ENCODE peak calls at places on chromosomes 3 and 15, in nine cellular contexts. P is endodermal cell; I is naive thymus-derived CD4-positive, alpha-beta T cell; K is colonic mucosa; L is pancreas; R is hepatocyte; O is heart left ventricle; X is HCT116; D is right cardiac atrium. Z is an unnamed sample. For H3K4me1, the result is how much of the 10 kb centered on the place peaks cover.

GRCh38 chr3:79602385-79602784 is 165.4 kb downstream of the ROBO1 start:
- DNase-seq in P (no peak), I (no peak), K (no peak), L (no peak), R (no peak), O (no peak), X (no peak), D (no peak), Z (no peak)

GRCh38 chr15:100694381-100695012 is 92.1 kb downstream of the ASB7 start:
- DNase-seq in P (no peak), I (no peak), K (peak), L (no peak), R (no peak), O (no peak), X (no peak), D (no peak), Z (no peak)

GRCh38 chr15:94924971-94925593 is 693.7 kb downstream of the MCTP2 start:
- DNase-seq in P (no peak), I (no peak), K (no peak), L (no peak), R (no peak), O (no peak), X (no peak), D (peak), Z (no peak)

GRCh38 chr3:189853906-189854305 is 222.7 kb downstream of the TP63 start:
- DNase-seq in P (no peak), I (no peak), K (no peak), L (no peak), R (no peak), O (no peak), X (no peak), D (no peak), Z (no peak)

GRCh38 chr3:50304601-50305000 is 1.2 kb upstream of the HYAL1 start:
- DNase-seq in P (peak), I (no peak), K (no peak), L (no peak), R (no peak), O (no peak), X (no peak), D (no peak), Z (no peak)

GRCh38 chr15:81529444-81529950 is 155.5 kb upstream of the TMC3 start:
- DNase-seq in P (no peak), I (no peak), K (no peak), L (no peak), R (no peak), O (no peak), X (no peak), D (no peak), Z (no peak)

GRCh38 chr3:188546835-188547670 is 393.1 kb downstream of the LPP start:
- DNase-seq in P (no peak), I (no peak), K (no peak), L (no peak), R (peak), O (no peak), X (no peak), D (no peak), Z (no peak)

GRCh38 chr3:109597438-109597837 is 260.1 kb upstream of the DPPA4 start:
- DNase-seq in P (no peak), I (no peak), K (no peak), L (no peak), R (no peak), O (no peak), X (no peak), D (no peak), Z (no peak)

GRCh38 chr3:147939425-147940196 is 530.4 kb downstream of the ZIC1 start:
- DNase-seq in P (no peak), I (no peak), K (no peak), L (no peak), R (no peak), O (no peak), X (no peak), D (no peak), Z (no peak)

GRCh38 chr3:16178628-16178988 is 4.1 kb downstream of the GALNT15 start:
- DNase-seq in P (no peak), I (no peak), K (no peak), L (no peak), R (no peak), O (no peak), X (no peak), D (no peak), Z (no peak)

GRCh38 chr3:32848215-32848614 is 30.4 kb downstream of the TRIM71 start:
- DNase-seq in P (no peak), I (no peak), K (no peak), L (no peak), R (peak), O (no peak), X (no peak), D (no peak), Z (no peak)

GRCh38 chr15:66862111-66862815 is 160.2 kb downstream of the SMAD6 start:
- DNase-seq in P (peak), I (no peak), K (peak), L (no peak), R (no peak), O (no peak), X (no peak), D (no peak), Z (no peak)

GRCh38 chr3:127680146-127680661 is 7.5 kb downstream of the ABTB1 start:
- DNase-seq in P (peak), I (no peak), K (no peak), L (no peak), R (no peak), O (peak), X (no peak), D (no peak), Z (no peak)

GRCh38 chr15:84833447-84833846 is 16.3 kb downstream of the ALPK3 start:
- DNase-seq in P (peak), I (no peak), K (no peak), L (no peak), R (peak), O (no peak), X (no peak), D (no peak), Z (no peak)

GRCh38 chr15:44801797-44802196 is 65.5 kb downstream of the TRIM69 start:
- DNase-seq in P (no peak), I (no peak), K (no peak), L (no peak), R (no peak), O (no peak), X (no peak), D (no peak), Z (no peak)

GRCh38 chr3:177569823-177570657 is 372.8 kb upstream of the TBL1XR1 start:
- DNase-seq in P (no peak), I (no peak), K (no peak), L (no peak), R (no peak), O (no peak), X (no peak), D (no peak), Z (no peak)

GRCh38 chr3:58994746-58995330 is 55.0 kb downstream of the CFAP20DC start:
- DNase-seq in P (peak), I (peak), K (peak), L (peak), R (peak), O (no peak), X (peak), D (no peak), Z (no peak)

GRCh38 chr15:52653451-52653964 is 25.7 kb downstream of the ATOSA start:
- DNase-seq in P (no peak), I (no peak), K (no peak), L (no peak), R (peak), O (no peak), X (no peak), D (no peak), Z (no peak)

GRCh38 chr3:9067352-9067975 is 104.2 kb upstream of the RAD18 start:
- DNase-seq in P (peak), I (no peak), K (peak), L (peak), R (peak), O (peak), X (peak), D (peak), Z (peak)

GRCh38 chr15:77589839-77590238 is 42.9 kb downstream of the LINGO1 start:
- DNase-seq in P (no peak), I (no peak), K (no peak), L (peak), R (no peak), O (peak), X (no peak), D (peak), Z (no peak)

GRCh38 chr15:72474466-72474911 is 359 bp downstream of the ARIH1 start:
- DNase-seq in P (no peak), I (no peak), K (no peak), L (no peak), R (no peak), O (no peak), X (no peak), D (no peak), Z (no peak)

GRCh38 chr3:168047190-168047795 is 48.4 kb downstream of the GOLIM4 start:
- DNase-seq in P (no peak), I (no peak), K (no peak), L (peak), R (peak), O (no peak), X (peak), D (no peak), Z (no peak)

GRCh38 chr3:113602256-113602655 is 69.9 kb downstream of the SIDT1 start:
- DNase-seq in P (no peak), I (no peak), K (no peak), L (no peak), R (no peak), O (no peak), X (no peak), D (no peak), Z (no peak)

GRCh38 chr3:100978036-100978659 is 15.1 kb downstream of the ABI3BP start:
- DNase-seq in P (no peak), I (no peak), K (no peak), L (no peak), R (no peak), O (no peak), X (no peak), D (no peak), Z (no peak)

GRCh38 chr3:186869253-186870235 is 27.0 kb downstream of the ADIPOQ start:
- DNase-seq in P (no peak), I (no peak), K (no peak), L (no peak), R (no peak), O (no peak), X (no peak), D (no peak), Z (no peak)

GRCh38 chr3:120448707-120449650 is 1.8 kb downstream of the FSTL1 start:
- DNase-seq in P (peak), I (no peak), K (no peak), L (no peak), R (peak), O (no peak), X (no peak), D (peak), Z (no peak)

GRCh38 chr15:51757463-51757862 is 6.1 kb downstream of the TMOD2 start:
- DNase-seq in P (no peak), I (no peak), K (no peak), L (no peak), R (no peak), O (no peak), X (no peak), D (no peak), Z (no peak)

GRCh38 chr3:131033480-131034080 is 6.9 kb downstream of the NEK11 start:
- DNase-seq in P (no peak), I (peak), K (peak), L (no peak), R (peak), O (no peak), X (peak), D (no peak), Z (no peak)

GRCh38 chr3:39383190-39383912 is at the start of gene SLC25A38:
- DNase-seq in P (peak), I (peak), K (peak), L (peak), R (peak), O (peak), X (peak), D (peak), Z (peak)

GRCh38 chr3:135558906-135559305 is 406.6 kb upstream of the PPP2R3A start:
- DNase-seq in P (no peak), I (no peak), K (no peak), L (no peak), R (no peak), O (no peak), X (no peak), D (no peak), Z (no peak)

GRCh38 chr3:127489357-127489756 is 101.2 kb downstream of the TPRA1 start:
- DNase-seq in P (peak), I (no peak), K (no peak), L (no peak), R (no peak), O (no peak), X (no peak), D (no peak), Z (peak)

GRCh38 chr3:29071077-29071634 is 209.7 kb upstream of the RBMS3 start:
- DNase-seq in P (no peak), I (no peak), K (no peak), L (no peak), R (no peak), O (no peak), X (no peak), D (no peak), Z (no peak)

GRCh38 chr3:178036745-178037144 is 499.5 kb upstream of the KCNMB2 start:
- DNase-seq in P (no peak), I (no peak), K (no peak), L (no peak), R (no peak), O (no peak), X (no peak), D (no peak), Z (no peak)

GRCh38 chr3:13016083-13016725 is 57.0 kb downstream of the IQSEC1 start:
- DNase-seq in P (peak), I (peak), K (peak), L (no peak), R (no peak), O (peak), X (no peak), D (no peak), Z (peak)

DNA sequence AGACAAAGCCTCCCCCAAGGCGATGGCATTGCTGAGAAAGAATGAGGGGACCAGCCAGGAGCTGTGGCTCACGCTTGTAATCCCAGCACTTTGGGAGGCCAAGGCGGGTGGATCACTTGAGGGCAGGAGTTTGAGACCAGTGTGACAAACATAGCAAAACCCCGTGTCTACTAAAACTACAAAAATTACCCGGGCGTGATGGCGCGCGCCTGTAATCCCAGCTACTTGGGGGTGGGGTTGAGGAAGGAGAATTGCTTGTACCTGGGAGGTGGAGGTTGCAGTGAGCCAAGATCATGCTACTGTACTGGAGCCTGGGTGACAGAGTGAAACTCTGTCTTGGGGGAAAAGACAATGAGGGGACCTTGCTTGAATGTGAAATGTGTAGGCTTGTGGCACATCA is 402.4 kb upstream of the C2CD4B start:
- DNase-seq in P (no peak), I (no peak), K (no peak), L (no peak), R (no peak), O (no peak), X (no peak), D (no peak), Z (no peak)
- H3K4me3 ChIP-seq in P (no peak), I (no peak), K (no peak), L (no peak), R (no peak), O (no peak), X (no peak), D (no peak), Z (no peak)

GRCh38 chr3:183301937-183302580 is 49.0 kb downstream of the B3GNT5 start:
- DNase-seq in P (no peak), I (no peak), K (no peak), L (no peak), R (no peak), O (no peak), X (no peak), D (no peak), Z (no peak)
- H3K27ac ChIP-seq in P (no peak), I (no peak), K (no peak), L (no peak), R (no peak), O (no peak), X (no peak), D (no peak), Z (no peak)

GRCh38 chr15:71410347-71410746 is 295.1 kb downstream of the THSD4 start:
- DNase-seq in P (no peak), I (no peak), K (peak), L (no peak), R (peak), O (no peak), X (no peak), D (no peak), Z (no peak)
- H3K4me1 ChIP-seq in P (under half), I (under half), K (under half), L (under half), R (under half), O (under half), X (under half), D (under half), Z (under half)

GRCh38 chr3:52434491-52435115 is 10.3 kb downstream of the SEMA3G start:
- DNase-seq in P (peak), I (no peak), K (no peak), L (no peak), R (no peak), O (no peak), X (no peak), D (no peak), Z (no peak)
- H3K4me3 ChIP-seq in P (no peak), I (no peak), K (no peak), L (no peak), R (no peak), O (no peak), X (no peak), D (no peak), Z (no peak)

GRCh38 chr15:59247364-59247763 is 40.7 kb downstream of the LDHAL6B start:
- DNase-seq in P (peak), I (peak), K (peak), L (peak), R (peak), O (peak), X (no peak), D (peak), Z (peak)
- H3K27ac ChIP-seq in P (no peak), I (no peak), K (no peak), L (no peak), R (no peak), O (no peak), X (no peak), D (no peak), Z (no peak)

Z was measured in lung.